ENCODE peak calls at places on chromosomes 5 and 9, in nine cellular contexts. One of them, this sample, is unnamed.

GRCh38 chr5:112930082-112930344 is 8.0 kb upstream of the REEP5 start:
- DNase-seq in epithelial cell of esophagus: no peak
- DNase-seq in neural crest cell: no peak
- DNase-seq in fibroblast of mammary gland: no peak
- DNase-seq in GDM1: peak; percentile 50
- DNase-seq in GM04503: no peak
- DNase-seq in hypothalamus: no peak
- DNase-seq in iPS-NIHi11: no peak
- DNase-seq in lower lobe of right lung: no peak
- DNase-seq in this sample: no peak

GRCh38 chr5:43484049-43484849 is 584 bp upstream of the TMEM267 start:
- DNase-seq in epithelial cell of esophagus: peak; percentile 88
- DNase-seq in neural crest cell: peak; percentile 80
- DNase-seq in fibroblast of mammary gland: peak; percentile 80
- DNase-seq in GDM1: peak; percentile 67
- DNase-seq in GM04503: peak; percentile 54
- DNase-seq in hypothalamus: peak; percentile 60
- DNase-seq in iPS-NIHi11: peak; percentile 82
- DNase-seq in lower lobe of right lung: peak; percentile 89
- DNase-seq in this sample: peak; percentile 70

GRCh38 chr9:120927125-120928014 is 774 bp upstream of the TRAF1 start:
- DNase-seq in epithelial cell of esophagus: no peak
- DNase-seq in neural crest cell: no peak
- DNase-seq in fibroblast of mammary gland: no peak
- DNase-seq in GDM1: no peak
- DNase-seq in GM04503: no peak
- DNase-seq in hypothalamus: no peak
- DNase-seq in iPS-NIHi11: no peak
- DNase-seq in lower lobe of right lung: no peak
- DNase-seq in this sample: no peak

GRCh38 chr5:139639619-139640431 is 8.3 kb upstream of the CXXC5 start:
- DNase-seq in epithelial cell of esophagus: peak; percentile 40
- DNase-seq in neural crest cell: no peak
- DNase-seq in fibroblast of mammary gland: peak; percentile 43
- DNase-seq in GDM1: no peak
- DNase-seq in GM04503: no peak
- DNase-seq in hypothalamus: peak; percentile 66
- DNase-seq in iPS-NIHi11: no peak
- DNase-seq in lower lobe of right lung: no peak
- DNase-seq in this sample: peak; percentile 47

GRCh38 chr5:87048156-87048555 is 219.5 kb upstream of the RASA1 start:
- DNase-seq in epithelial cell of esophagus: no peak
- DNase-seq in neural crest cell: no peak
- DNase-seq in fibroblast of mammary gland: peak; percentile 14
- DNase-seq in GDM1: no peak
- DNase-seq in GM04503: no peak
- DNase-seq in hypothalamus: no peak
- DNase-seq in iPS-NIHi11: no peak
- DNase-seq in lower lobe of right lung: no peak
- DNase-seq in this sample: no peak

GRCh38 chr5:124104344-124104743 is 592.4 kb downstream of the CSNK1G3 start:
- DNase-seq in epithelial cell of esophagus: peak; percentile 88
- DNase-seq in neural crest cell: no peak
- DNase-seq in fibroblast of mammary gland: no peak
- DNase-seq in GDM1: no peak
- DNase-seq in GM04503: no peak
- DNase-seq in hypothalamus: no peak
- DNase-seq in iPS-NIHi11: no peak
- DNase-seq in lower lobe of right lung: no peak
- DNase-seq in this sample: no peak

GRCh38 chr5:133257977-133258376 is 206.2 kb downstream of the HSPA4 start:
- DNase-seq in epithelial cell of esophagus: no peak
- DNase-seq in neural crest cell: no peak
- DNase-seq in fibroblast of mammary gland: no peak
- DNase-seq in GDM1: no peak
- DNase-seq in GM04503: no peak
- DNase-seq in hypothalamus: no peak
- DNase-seq in iPS-NIHi11: no peak
- DNase-seq in lower lobe of right lung: no peak
- DNase-seq in this sample: no peak

GRCh38 chr5:90940227-90940995 is 381.8 kb downstream of the ADGRV1 start:
- DNase-seq in epithelial cell of esophagus: peak; percentile 49
- DNase-seq in neural crest cell: peak; percentile 5
- DNase-seq in fibroblast of mammary gland: peak; percentile 22
- DNase-seq in GDM1: no peak
- DNase-seq in GM04503: no peak
- DNase-seq in hypothalamus: no peak
- DNase-seq in iPS-NIHi11: peak; percentile 62
- DNase-seq in lower lobe of right lung: no peak
- DNase-seq in this sample: no peak

GRCh38 chr9:7011395-7012067 is 253.8 kb downstream of the KDM4C start:
- DNase-seq in epithelial cell of esophagus: no peak
- DNase-seq in neural crest cell: no peak
- DNase-seq in fibroblast of mammary gland: no peak
- DNase-seq in GDM1: peak; percentile 48
- DNase-seq in GM04503: no peak
- DNase-seq in hypothalamus: no peak
- DNase-seq in iPS-NIHi11: no peak
- DNase-seq in lower lobe of right lung: no peak
- DNase-seq in this sample: no peak

GRCh38 chr9:99660191-99660636 is 161.5 kb upstream of the NR4A3 start:
- DNase-seq in epithelial cell of esophagus: no peak
- DNase-seq in neural crest cell: no peak
- DNase-seq in fibroblast of mammary gland: no peak
- DNase-seq in GDM1: no peak
- DNase-seq in GM04503: no peak
- DNase-seq in hypothalamus: no peak
- DNase-seq in iPS-NIHi11: no peak
- DNase-seq in lower lobe of right lung: peak; percentile 42
- DNase-seq in this sample: no peak

GRCh38 chr5:81717221-81717620 is 33.7 kb downstream of the SSBP2 start:
- DNase-seq in epithelial cell of esophagus: peak; percentile 1
- DNase-seq in neural crest cell: no peak
- DNase-seq in fibroblast of mammary gland: peak; percentile 18
- DNase-seq in GDM1: no peak
- DNase-seq in GM04503: no peak
- DNase-seq in hypothalamus: no peak
- DNase-seq in iPS-NIHi11: no peak
- DNase-seq in lower lobe of right lung: no peak
- DNase-seq in this sample: no peak

GRCh38 chr9:34508463-34508862 is 14.3 kb downstream of the ENHO start:
- DNase-seq in epithelial cell of esophagus: no peak
- DNase-seq in neural crest cell: no peak
- DNase-seq in fibroblast of mammary gland: no peak
- DNase-seq in GDM1: no peak
- DNase-seq in GM04503: no peak
- DNase-seq in hypothalamus: no peak
- DNase-seq in iPS-NIHi11: no peak
- DNase-seq in lower lobe of right lung: no peak
- DNase-seq in this sample: no peak

GRCh38 chr5:1641041-1641440 is 117.3 kb upstream of the LPCAT1 start:
- DNase-seq in epithelial cell of esophagus: no peak
- DNase-seq in neural crest cell: no peak
- DNase-seq in fibroblast of mammary gland: no peak
- DNase-seq in GDM1: no peak
- DNase-seq in GM04503: no peak
- DNase-seq in hypothalamus: no peak
- DNase-seq in iPS-NIHi11: no peak
- DNase-seq in lower lobe of right lung: no peak
- DNase-seq in this sample: no peak

GRCh38 chr9:116589392-116590354 is 97.4 kb upstream of the TRIM32 start:
- DNase-seq in epithelial cell of esophagus: peak; percentile 67
- DNase-seq in neural crest cell: no peak
- DNase-seq in fibroblast of mammary gland: peak; percentile 89
- DNase-seq in GDM1: no peak
- DNase-seq in GM04503: no peak
- DNase-seq in hypothalamus: no peak
- DNase-seq in iPS-NIHi11: peak; percentile 85
- DNase-seq in lower lobe of right lung: no peak
- DNase-seq in this sample: no peak

GRCh38 chr5:168261212-168261575 is 30.3 kb upstream of the WWC1 start:
- DNase-seq in epithelial cell of esophagus: no peak
- DNase-seq in neural crest cell: no peak
- DNase-seq in fibroblast of mammary gland: peak; percentile 62
- DNase-seq in GDM1: no peak
- DNase-seq in GM04503: no peak
- DNase-seq in hypothalamus: no peak
- DNase-seq in iPS-NIHi11: no peak
- DNase-seq in lower lobe of right lung: no peak
- DNase-seq in this sample: no peak

GRCh38 chr5:147751156-147751830 is 31.2 kb downstream of the JAKMIP2 start:
- DNase-seq in epithelial cell of esophagus: no peak
- DNase-seq in neural crest cell: peak; percentile 9
- DNase-seq in fibroblast of mammary gland: no peak
- DNase-seq in GDM1: no peak
- DNase-seq in GM04503: no peak
- DNase-seq in hypothalamus: peak; percentile 31
- DNase-seq in iPS-NIHi11: no peak
- DNase-seq in lower lobe of right lung: no peak
- DNase-seq in this sample: no peak

GRCh38 chr5:148791334-148791667 is 35.1 kb upstream of the ADRB2 start:
- DNase-seq in epithelial cell of esophagus: peak; percentile 95
- DNase-seq in neural crest cell: no peak
- DNase-seq in fibroblast of mammary gland: peak; percentile 55
- DNase-seq in GDM1: no peak
- DNase-seq in GM04503: no peak
- DNase-seq in hypothalamus: no peak
- DNase-seq in iPS-NIHi11: no peak
- DNase-seq in lower lobe of right lung: no peak
- DNase-seq in this sample: no peak

GRCh38 chr5:135254183-135254582 is 144.8 kb downstream of the MACROH2A1 start:
- DNase-seq in epithelial cell of esophagus: no peak
- DNase-seq in neural crest cell: no peak
- DNase-seq in fibroblast of mammary gland: no peak
- DNase-seq in GDM1: no peak
- DNase-seq in GM04503: no peak
- DNase-seq in hypothalamus: no peak
- DNase-seq in iPS-NIHi11: no peak
- DNase-seq in lower lobe of right lung: no peak
- DNase-seq in this sample: no peak

GRCh38 chr5:38776494-38776893 is 69.3 kb upstream of the OSMR start:
- DNase-seq in epithelial cell of esophagus: no peak
- DNase-seq in neural crest cell: no peak
- DNase-seq in fibroblast of mammary gland: peak; percentile 59
- DNase-seq in GDM1: no peak
- DNase-seq in GM04503: no peak
- DNase-seq in hypothalamus: no peak
- DNase-seq in iPS-NIHi11: no peak
- DNase-seq in lower lobe of right lung: no peak
- DNase-seq in this sample: no peak

This sample was measured in nucleus accumbens.